ENCODE peak calls at places on chromosomes 11 and 22, in six cellular contexts. M, K, F, O, J and A are unnamed samples.

GRCh38 chr11:67442504-67443398 is 525 bp downstream of the CORO1B start:
- DNase-seq in J (no peak), K (no peak), M (no peak), O (no peak), F (no peak), A (no peak)

GRCh38 chr22:23705358-23705757 is 14.5 kb downstream of the RGL4 start:
- DNase-seq in J (no peak), O (no peak), F (no peak), K (no peak), M (no peak), A (no peak)

GRCh38 chr22:48072777-48073176 is 1310.3 kb downstream of the TBC1D22A start:
- DNase-seq in K (no peak), O (no peak), J (no peak), F (no peak), M (no peak), A (no peak)

GRCh38 chr11:128624269-128625170 is 37.2 kb upstream of the ETS1 start:
- DNase-seq in F (no peak), M (peak), O (no peak), J (no peak), K (peak), A (peak)

GRCh38 chr22:32528984-32529982 is 54.7 kb downstream of the FBXO7 start:
- DNase-seq in K (peak), O (peak), J (peak), F (peak), M (peak), A (peak)

GRCh38 chr11:1782831-1783724 is 19.4 kb upstream of the CTSD start:
- DNase-seq in J (no peak), O (peak), F (no peak), K (no peak), M (no peak), A (no peak)

GRCh38 chr22:23789638-23790037 is 2.9 kb downstream of the SMARCB1 start:
- DNase-seq in M (no peak), O (no peak), K (peak), F (no peak), J (no peak), A (no peak)

GRCh38 chr22:39277135-39277607 is 32.4 kb upstream of the PDGFB start:
- DNase-seq in K (no peak), J (no peak), O (no peak), F (no peak), M (no peak), A (no peak)

GRCh38 chr22:50607366-50608020 is 6.9 kb downstream of the MAPK8IP2 start:
- DNase-seq in J (no peak), O (no peak), M (no peak), F (no peak), K (no peak), A (no peak)

GRCh38 chr22:30302810-30303138 is 13.5 kb upstream of the CASTOR1 start:
- DNase-seq in M (no peak), F (no peak), J (no peak), O (no peak), K (no peak), A (no peak)

GRCh38 chr11:75714211-75714610 is 3.4 kb upstream of the MOGAT2 start:
- DNase-seq in K (no peak), F (peak), J (no peak), O (no peak), M (no peak), A (no peak)

GRCh38 chr11:68855205-68855978 is 13.7 kb upstream of the CPT1A start:
- DNase-seq in J (peak), K (peak), F (peak), O (no peak), M (no peak), A (peak)

GRCh38 chr11:100562102-100562501 is 125.0 kb upstream of the ARHGAP42 start:
- DNase-seq in F (no peak), O (no peak), J (no peak), K (no peak), M (no peak), A (no peak)

GRCh38 chr11:128171496-128171895 is 415.9 kb downstream of the ETS1 start:
- DNase-seq in F (no peak), O (no peak), K (no peak), J (no peak), M (no peak), A (no peak)

GRCh38 chr11:122105009-122105828 is 10.8 kb downstream of the BLID start:
- DNase-seq in K (no peak), F (no peak), M (no peak), J (peak), O (no peak), A (no peak)

GRCh38 chr11:77253690-77254089 is 47.8 kb downstream of the GDPD4 start:
- DNase-seq in J (no peak), M (no peak), O (no peak), K (no peak), F (no peak), A (no peak)

GRCh38 chr22:49855491-49855911 is 1.9 kb downstream of the ZBED4 start:
- DNase-seq in F (peak), K (no peak), O (no peak), M (peak), J (no peak), A (no peak)

GRCh38 chr11:88414385-88414861 is 76.9 kb upstream of the CTSC start:
- DNase-seq in F (peak), M (no peak), K (no peak), O (no peak), J (peak), A (no peak)

GRCh38 chr11:129458756-129459535 is 83.3 kb downstream of the BARX2 start:
- DNase-seq in J (no peak), O (no peak), M (no peak), K (no peak), F (peak), A (no peak)

GRCh38 chr22:25772288-25772687 is 30.3 kb downstream of the MYO18B start:
- DNase-seq in M (no peak), F (no peak), K (no peak), J (no peak), O (no peak), A (peak)

GRCh38 chr22:37752189-37753061 is 55.3 kb upstream of the GCAT start:
- DNase-seq in M (no peak), O (peak), K (peak), F (peak), J (peak), A (peak)

GRCh38 chr11:10659339-10660216 is 34.0 kb downstream of the IRAG1 start:
- DNase-seq in F (no peak), K (peak), O (peak), M (peak), J (no peak), A (peak)

GRCh38 chr11:3380706-3381570 is 2.0 kb upstream of the ZNF195 start:
- DNase-seq in J (no peak), K (no peak), F (peak), M (no peak), O (no peak), A (no peak)
- H3K4me3 ChIP-seq in J (peak), K (no peak), F (no peak), M (no peak), O (no peak), A (peak)

GRCh38 chr11:112166561-112166960 is 611 bp upstream of the TEX12 start:
- DNase-seq in M (no peak), F (peak), K (no peak), O (no peak), J (no peak), A (no peak)

GRCh38 chr11:112161012-112161411 is 2.9 kb downstream of the IL18 start:
- DNase-seq in J (no peak), F (no peak), K (no peak), M (no peak), O (no peak), A (no peak)

GRCh38 chr11:112162761-112163669 is 879 bp downstream of the IL18 start:
- DNase-seq in O (no peak), K (no peak), F (no peak), J (no peak), M (no peak), A (no peak)

GRCh38 chr11:112165049-112165448 is 1.2 kb upstream of the IL18 start:
- DNase-seq in J (no peak), O (no peak), M (no peak), F (no peak), K (no peak), A (no peak)

GRCh38 chr11:112163875-112164521 is at the start of gene IL18:
- DNase-seq in O (peak), J (peak), K (peak), M (no peak), F (peak), A (peak)
- H3K4me3 ChIP-seq in O (peak), J (peak), K (peak), M (no peak), F (peak), A (peak)

DNA sequence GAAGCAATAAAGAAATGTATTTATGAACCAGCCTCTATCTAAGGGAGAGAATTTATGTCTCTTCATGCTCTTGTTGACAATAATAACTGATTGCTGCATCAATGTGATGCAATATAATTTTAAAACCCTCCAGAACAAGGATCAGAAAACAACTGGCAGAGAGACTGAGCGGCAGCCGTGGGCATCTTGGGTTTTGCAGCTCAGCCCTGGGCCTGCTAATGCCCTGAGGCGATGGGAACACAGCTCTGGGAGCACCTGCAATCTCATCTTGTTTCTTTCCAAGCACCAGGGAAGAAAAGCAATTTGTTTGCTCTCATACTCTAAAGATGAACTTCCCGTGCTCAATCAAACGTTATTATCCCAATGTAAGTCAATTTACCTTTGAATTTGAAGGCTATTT is 245.7 kb downstream of the ST3GAL4 start:
- DNase-seq in M (no peak), O (no peak), J (no peak), F (no peak), K (no peak), A (no peak)
- H3K4me3 ChIP-seq in M (no peak), O (no peak), J (no peak), F (no peak), K (no peak), A (no peak)

DNA sequence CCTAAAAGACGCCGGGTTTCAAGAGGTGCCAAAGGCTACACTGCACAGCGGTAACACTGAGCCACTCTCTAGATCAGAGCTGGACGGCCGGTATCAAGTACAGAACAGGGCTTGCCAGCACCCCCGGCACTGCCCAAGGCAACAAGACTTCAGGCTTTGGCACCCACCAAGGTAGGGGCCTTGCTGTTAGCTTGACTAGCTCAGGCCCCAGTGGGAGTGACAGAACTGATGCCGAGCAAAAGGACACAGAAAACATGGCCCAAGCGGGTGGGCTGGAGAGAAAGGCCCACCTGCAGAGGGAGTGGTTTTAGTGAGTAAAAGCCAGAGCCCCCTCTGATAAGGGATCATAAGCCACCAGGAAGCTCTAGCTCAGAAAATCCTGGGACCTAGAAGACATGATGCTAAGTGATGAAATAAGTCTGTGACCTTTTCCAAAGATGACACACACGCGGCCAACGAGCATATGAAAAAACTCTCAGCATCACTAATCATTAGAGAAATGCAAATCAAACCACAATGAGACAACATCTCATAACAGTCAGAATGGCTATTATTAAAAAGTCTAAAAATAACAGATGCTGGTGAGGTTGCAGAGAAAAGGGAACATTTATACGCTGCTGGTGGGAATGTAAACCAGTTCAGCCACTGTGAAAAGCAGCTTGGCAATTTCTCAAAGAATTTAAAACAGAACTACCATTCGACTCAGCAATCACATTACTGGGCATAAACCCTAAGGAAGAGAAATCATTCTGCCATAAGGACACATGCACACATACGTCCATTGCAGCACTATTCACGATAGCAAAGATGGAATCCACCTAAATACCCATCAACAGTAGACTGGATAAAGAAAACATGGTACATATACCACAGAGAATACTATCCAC is 12.9 kb downstream of the EHD1 start:
- DNase-seq in M (peak), K (no peak), J (no peak), F (no peak), O (no peak), A (no peak)
- H3K4me3 ChIP-seq in M (peak), K (no peak), J (peak), F (no peak), O (peak), A (peak)

DNA sequence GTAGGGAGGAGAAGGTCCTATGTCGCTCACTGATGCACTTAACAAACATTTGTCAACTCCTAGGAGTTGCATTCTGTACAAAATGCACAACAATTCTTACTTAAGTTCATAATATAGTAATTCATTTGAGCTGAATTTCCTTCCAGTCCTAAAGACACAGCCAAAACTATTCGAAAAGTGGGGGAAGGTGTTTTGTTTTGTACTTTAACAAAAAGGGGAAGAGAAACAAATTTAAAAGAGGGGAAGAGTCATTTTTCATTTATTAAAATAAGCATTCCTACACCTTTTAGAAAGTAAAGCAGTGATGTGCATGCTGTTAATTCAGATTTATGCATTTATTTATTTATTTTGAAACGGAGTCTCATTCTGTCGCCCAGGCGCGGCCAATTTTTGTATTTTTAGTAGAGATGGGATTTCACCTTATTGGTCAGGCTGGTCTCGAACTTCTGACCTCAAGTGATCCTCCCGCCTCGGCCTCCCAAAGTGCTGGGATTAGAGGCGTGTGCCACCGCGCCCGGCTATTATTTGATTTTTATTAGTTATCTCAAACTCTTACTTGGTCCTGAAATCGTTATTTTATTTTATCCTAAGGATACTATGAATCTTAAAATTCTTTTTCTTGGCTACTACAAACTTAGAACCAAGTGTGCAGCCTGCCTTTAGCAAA is 1.1 kb upstream of the FANCF start:
- DNase-seq in K (no peak), M (peak), O (no peak), J (no peak), F (no peak), A (no peak)
- H3K4me3 ChIP-seq in K (peak), M (peak), O (peak), J (peak), F (no peak), A (peak)

DNA sequence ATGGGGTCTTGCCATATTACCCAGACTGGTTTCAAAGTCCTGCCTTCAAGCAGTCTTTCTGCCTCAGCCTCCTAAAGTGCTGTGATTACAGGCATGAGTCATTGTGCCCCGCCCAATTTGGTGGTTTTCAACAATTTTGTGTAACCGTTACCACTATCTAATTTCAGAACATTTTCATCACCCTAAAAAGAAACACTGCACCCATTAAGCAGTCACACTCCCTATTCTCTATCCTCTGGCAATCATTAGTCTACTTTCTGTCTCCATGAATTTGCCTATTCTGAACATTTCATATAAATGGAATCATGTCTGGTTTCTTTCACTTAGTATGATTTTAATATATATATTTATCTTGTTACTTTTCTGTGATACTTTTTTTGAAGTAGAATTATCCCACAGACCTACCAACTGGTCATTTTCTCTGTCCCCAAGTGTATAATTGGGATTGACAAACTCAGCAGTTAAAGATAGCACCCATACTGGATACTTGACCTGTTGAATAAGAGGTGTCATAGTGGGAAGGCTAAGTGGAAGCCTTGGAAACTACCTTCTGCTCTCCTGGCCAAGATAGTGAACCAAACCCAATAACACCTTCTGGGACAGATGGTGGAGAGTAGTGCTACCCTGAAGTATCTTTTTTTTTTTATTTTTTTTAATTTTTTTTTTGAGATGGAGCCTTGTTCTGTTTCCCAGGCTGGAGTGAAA is 64.8 kb downstream of the STIM1 start:
- DNase-seq in K (no peak), J (no peak), M (peak), F (peak), O (no peak), A (peak)
- H3K4me3 ChIP-seq in K (no peak), J (no peak), M (no peak), F (no peak), O (no peak), A (no peak)